ENCODE peak calls at places on chromosomes 1 and 21, in four cellular contexts. Y, U, K and V are unnamed samples.

GRCh38 chr1:7008975-7009740 is 223.9 kb downstream of the CAMTA1 start:
- DNase-seq in Y (no peak), U (no peak), K (no peak), V (no peak)

GRCh38 chr1:28518745-28519341 is 13.0 kb downstream of the RCC1 start:
- DNase-seq in Y (peak; percentile 39), U (no peak), K (peak; percentile 46), V (no peak)

GRCh38 chr1:169486281-169486904 is 649 bp upstream of the SLC19A2 start:
- DNase-seq in Y (peak; percentile 62), U (peak; percentile 66), K (peak; percentile 77), V (no peak)

GRCh38 chr1:3502834-3503524 is 48.5 kb downstream of the ARHGEF16 start:
- DNase-seq in Y (no peak), U (no peak), K (no peak), V (no peak)

GRCh38 chr1:85461216-85461945 is 3.6 kb downstream of the DDAH1 start:
- DNase-seq in Y (no peak), U (no peak), K (peak; percentile 60), V (no peak)

GRCh38 chr1:91583326-91583755 is 82.7 kb downstream of the CDC7 start:
- DNase-seq in Y (no peak), U (peak; percentile 23), K (peak; percentile 97), V (peak; percentile 89)

GRCh38 chr1:86184401-86184800 is 27.8 kb upstream of the COL24A1 start:
- DNase-seq in Y (no peak), U (no peak), K (no peak), V (no peak)

GRCh38 chr1:27575861-27576331 is 28.0 kb downstream of the AHDC1 start:
- DNase-seq in Y (peak; percentile 89), U (peak; percentile 44), K (peak; percentile 66), V (no peak)

GRCh38 chr1:235617808-235618207 is 31.8 kb downstream of the GNG4 start:
- DNase-seq in Y (no peak), U (peak; percentile 60), K (peak; percentile 71), V (no peak)

GRCh38 chr1:8574985-8575384 is 242.5 kb downstream of the RERE start:
- DNase-seq in Y (no peak), U (no peak), K (no peak), V (no peak)

GRCh38 chr1:155320661-155321576 is at the start of gene RUSC1:
- DNase-seq in Y (peak; percentile 83), U (peak; percentile 59), K (peak; percentile 89), V (no peak)

GRCh38 chr1:40784141-40784770 is 669 bp downstream of the KCNQ4 start:
- DNase-seq in Y (no peak), U (no peak), K (peak; percentile 25), V (no peak)

GRCh38 chr1:186202174-186202843 is 172.7 kb downstream of the TPR start:
- DNase-seq in Y (no peak), U (peak; percentile 49), K (peak; percentile 67), V (no peak)

GRCh38 chr1:235642021-235642942 is 7.3 kb downstream of the GNG4 start:
- DNase-seq in Y (no peak), U (peak; percentile 67), K (peak; percentile 29), V (no peak)

GRCh38 chr1:27049127-27049526 is 36.5 kb upstream of the TENT5B start:
- DNase-seq in Y (no peak), U (no peak), K (no peak), V (no peak)

GRCh38 chr1:174956086-174956485 is 43.7 kb upstream of the CACYBP start:
- DNase-seq in Y (no peak), U (no peak), K (no peak), V (no peak)

GRCh38 chr1:203309115-203309429 is 3.8 kb downstream of the BTG2 start:
- DNase-seq in Y (no peak), U (no peak), K (no peak), V (no peak)

GRCh38 chr1:228647523-228648444 is 87.5 kb upstream of the RHOU start:
- DNase-seq in Y (peak; percentile 43), U (peak; percentile 56), K (peak; percentile 78), V (no peak)

GRCh38 chr1:186315585-186315984 is 59.5 kb downstream of the TPR start:
- DNase-seq in Y (no peak), U (no peak), K (no peak), V (no peak)

GRCh38 chr1:114024049-114024448 is 44.8 kb downstream of the OLFML3 start:
- DNase-seq in Y (no peak), U (no peak), K (peak; percentile 35), V (no peak)

GRCh38 chr21:16942703-16943102 is 570.1 kb upstream of the CXADR start:
- DNase-seq in Y (no peak), U (peak; percentile 24), K (peak; percentile 20), V (no peak)

GRCh38 chr1:116311756-116312691 is 61.0 kb upstream of the ATP1A1 start:
- DNase-seq in Y (no peak), U (no peak), K (no peak), V (no peak)

GRCh38 chr21:26795866-26796329 is 49.3 kb downstream of the ADAMTS1 start:
- DNase-seq in Y (peak; percentile 47), U (peak; percentile 99), K (peak; percentile 92), V (peak; percentile 91)

GRCh38 chr1:12615166-12615915 is 2.7 kb downstream of the DHRS3 start:
- DNase-seq in Y (no peak), U (no peak), K (peak; percentile 42), V (no peak)
- H3K4me3 ChIP-seq in Y (peak overlapping the region; percentile 67), U (peak overlapping the region; percentile 71), K (peak overlapping the region; percentile 84), V (peak overlapping the region; percentile 93)

DNA sequence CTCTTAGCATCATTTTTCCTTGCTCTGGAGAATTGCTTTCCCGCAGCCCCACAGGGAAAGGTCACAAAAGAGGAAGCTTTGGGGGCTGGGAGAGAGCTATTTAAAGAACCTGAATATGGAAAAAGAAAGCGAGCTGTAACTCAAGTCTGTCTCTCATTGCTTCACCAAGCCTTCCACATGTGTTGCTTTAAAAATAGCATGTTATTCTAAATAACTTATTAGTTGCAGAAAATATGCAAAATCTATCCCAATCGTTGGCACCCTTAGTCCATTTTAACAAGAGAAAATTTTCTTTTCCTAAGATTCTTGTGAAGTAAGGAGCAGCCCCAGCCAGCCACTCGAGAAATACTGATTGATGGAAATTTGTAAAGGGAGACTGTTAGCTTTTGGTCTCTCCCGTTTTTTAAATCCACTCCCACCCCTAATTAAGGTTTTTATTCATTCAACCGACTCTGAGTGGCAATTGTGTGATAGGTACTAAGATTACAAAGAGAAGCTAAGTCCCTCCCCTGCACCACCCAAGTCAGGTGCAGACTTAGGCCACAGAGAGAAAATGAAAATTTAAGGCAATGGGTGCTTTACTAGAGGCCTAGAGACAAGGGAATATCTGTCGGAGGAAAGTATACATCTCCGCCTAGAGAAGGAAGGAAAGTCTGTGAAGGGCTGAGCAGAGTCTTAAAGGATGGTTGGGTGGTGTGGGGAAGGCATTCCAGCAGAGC is 828 bp downstream of the CYP4X1 start:
- DNase-seq in Y (peak; percentile 26), U (peak; percentile 11), K (no peak), V (no peak)
- H3K4me3 ChIP-seq in Y (no peak overlapping the region), U (peak overlapping the region; percentile 46), K (no peak overlapping the region), V (no peak overlapping the region)

DNA sequence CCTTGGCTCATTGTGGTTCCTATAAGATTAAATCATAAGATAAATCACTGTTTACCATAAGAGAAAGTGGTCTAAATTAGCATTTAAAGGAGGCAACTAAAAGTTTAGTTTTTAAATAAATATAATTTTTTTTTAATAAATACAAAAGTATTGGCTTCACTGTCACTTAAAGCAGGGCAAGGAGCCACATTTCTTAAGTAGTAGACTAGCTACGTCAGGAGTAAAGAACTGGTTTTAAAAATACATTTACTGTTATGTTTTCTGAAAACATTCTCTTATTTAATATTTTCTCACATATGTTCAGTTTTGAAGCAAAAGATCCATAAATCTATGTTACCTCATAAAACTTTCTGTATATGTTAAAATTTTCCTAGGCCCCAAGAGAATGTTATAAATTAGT is 2.2 kb downstream of the ANGPTL1 start:
- DNase-seq in Y (no peak), U (no peak), K (no peak), V (no peak)
- H3K4me3 ChIP-seq in Y (no peak overlapping the region), U (peak overlapping the region; percentile 49), K (peak overlapping the region; percentile 39), V (no peak overlapping the region)

DNA sequence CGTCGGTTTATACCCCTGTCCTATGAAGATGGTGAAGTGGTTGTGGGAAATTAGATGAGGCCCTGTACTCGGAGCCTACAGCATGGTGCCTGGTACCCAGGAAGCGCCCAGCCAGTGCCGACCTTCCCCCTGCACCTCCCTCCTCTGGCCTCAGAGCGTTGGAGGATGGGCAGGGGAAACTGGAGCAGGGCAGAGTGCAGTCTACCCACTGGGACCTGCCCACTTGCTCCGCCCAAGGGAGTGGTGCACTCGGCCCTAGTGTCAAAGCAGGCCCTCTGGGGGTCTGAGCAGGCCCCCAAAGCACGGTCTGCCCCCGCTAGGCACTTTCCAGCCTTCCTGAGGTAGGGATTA is 13.0 kb upstream of the TTC22 start:
- DNase-seq in Y (no peak), U (no peak), K (no peak), V (no peak)
- H3K4me3 ChIP-seq in Y (no peak overlapping the region), U (no peak overlapping the region), K (no peak overlapping the region), V (no peak overlapping the region)